ENCODE peak calls at places on chromosomes 6 and 20, in five cellular contexts. C is K562, L is A549, N is HepG2, D is GM12878. Q is an unnamed sample.
A peak's percentile ranks its signal among the peaks of the same experiment; 100 is the strongest.

GRCh38 chr6:145895802-145896201 is 68.4 kb downstream of the SHPRH start:
- DNase-seq in C (no peak), L (no peak), N (no peak), D (no peak), Q (no peak)

GRCh38 chr6:35089935-35090505 is 51.1 kb downstream of the TCP11 start:
- DNase-seq in C (no peak), L (no peak), N (no peak), D (no peak), Q (no peak)

GRCh38 chr20:2005831-2006426 is 12.1 kb upstream of the PDYN start:
- DNase-seq in C (peak; percentile 39), L (peak; percentile 55), N (peak; percentile 78), D (no peak), Q (peak; percentile 91)

GRCh38 chr6:141107562-141108160 is 1025.1 kb upstream of the GJE1 start:
- DNase-seq in C (no peak), L (no peak), N (no peak), D (no peak), Q (no peak)

GRCh38 chr20:17504326-17504897 is 26.8 kb downstream of the BFSP1 start:
- DNase-seq in C (no peak), L (no peak), N (no peak), D (no peak), Q (peak; percentile 30)

GRCh38 chr6:134077301-134077700 is 24.9 kb upstream of the SLC2A12 start:
- DNase-seq in C (peak; percentile 25), L (no peak), N (no peak), D (no peak), Q (no peak)

GRCh38 chr20:63273635-63274380 is 1.2 kb downstream of the ARFGAP1 start:
- DNase-seq in C (peak; percentile 64), L (peak; percentile 38), N (peak; percentile 82), D (no peak), Q (no peak)

GRCh38 chr20:53957421-53958172 is 112.8 kb downstream of the BCAS1 start:
- DNase-seq in C (no peak), L (no peak), N (no peak), D (no peak), Q (peak; percentile 14)

GRCh38 chr20:768426-768978 is at the start of gene SLC52A3:
- DNase-seq in C (peak; percentile 60), L (peak; percentile 79), N (peak; percentile 36), D (no peak), Q (peak; percentile 80)

GRCh38 chr6:99905209-99906106 is 88.6 kb downstream of the MCHR2 start:
- DNase-seq in C (peak; percentile 32), L (peak; percentile 53), N (peak; percentile 46), D (no peak), Q (peak; percentile 80)
- TF ChIP-seq JUNB in C (no peak), L (no peak), N (no peak), D (no peak), Q (no peak)

DNA sequence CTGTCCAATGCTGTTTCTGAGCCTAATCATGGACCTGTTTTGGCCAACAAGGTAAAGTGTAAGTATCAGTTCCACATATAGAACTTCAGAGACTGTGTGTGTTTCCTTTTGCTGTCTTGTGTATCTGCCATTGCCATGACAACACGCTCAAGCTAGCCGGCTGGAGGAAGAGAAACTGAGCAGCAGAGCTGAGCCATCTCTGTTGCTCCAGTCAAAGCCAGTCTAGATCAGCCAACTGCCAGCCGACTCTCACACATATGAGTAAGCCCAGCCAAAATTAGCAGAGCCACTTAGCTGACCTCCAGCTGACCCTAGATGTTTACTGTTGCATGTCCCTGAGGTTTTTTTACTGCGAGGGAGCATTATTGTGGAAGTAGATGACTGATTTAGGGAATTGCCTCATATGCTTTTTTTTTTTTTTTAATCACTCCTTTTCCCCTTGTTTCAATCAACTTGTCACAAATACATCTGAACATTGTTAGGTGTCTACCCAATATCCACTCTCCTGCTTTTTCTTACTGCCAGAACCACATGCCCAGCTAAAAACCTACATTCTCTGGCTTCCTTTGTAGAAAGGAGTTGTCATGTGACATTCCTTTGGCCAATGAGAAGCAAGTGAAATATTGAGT is 304.2 kb upstream of the SUPT3H start:
- DNase-seq in C (no peak), L (peak; percentile 1), N (no peak), D (peak; percentile 95), Q (no peak)
- TF ChIP-seq JUNB in C (no peak), L (no peak), N (no peak), D (peak; percentile 92), Q (no peak)

DNA sequence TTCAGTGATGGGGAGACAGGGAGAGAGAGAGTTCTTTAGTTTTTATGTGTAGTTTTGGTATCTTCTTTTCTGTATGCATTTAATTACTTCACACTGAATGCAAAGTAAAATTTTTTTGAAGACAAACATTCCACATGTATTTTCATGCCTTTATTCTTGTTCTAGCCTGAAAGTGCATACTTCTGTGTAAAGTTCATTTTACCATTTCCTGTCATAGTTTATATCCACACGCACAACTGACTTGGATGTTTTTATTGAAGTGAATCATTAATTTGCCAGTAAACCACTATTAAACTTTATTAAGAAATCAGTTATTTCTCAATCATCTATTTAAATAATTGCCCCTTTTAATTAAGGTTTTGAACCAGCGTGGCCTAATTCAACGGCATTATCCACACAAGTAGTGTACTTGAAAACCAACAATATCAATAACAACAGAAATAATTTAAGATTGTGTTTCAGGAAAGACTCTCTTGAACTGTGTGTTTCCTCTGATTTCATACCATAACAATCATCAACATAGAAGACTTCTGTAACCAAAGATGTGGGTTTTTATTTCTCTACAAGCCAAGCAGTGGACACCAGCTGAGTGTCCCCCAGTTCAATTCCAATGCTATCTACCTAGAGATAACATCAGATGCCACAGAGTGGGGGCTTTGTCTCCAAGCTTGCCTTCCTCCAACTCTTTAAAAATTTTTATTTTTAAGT is 512.7 kb upstream of the JAG1 start:
- DNase-seq in C (no peak), L (no peak), N (no peak), D (no peak), Q (no peak)
- TF ChIP-seq JUNB in C (no peak), L (no peak), N (no peak), D (no peak), Q (no peak)

DNA sequence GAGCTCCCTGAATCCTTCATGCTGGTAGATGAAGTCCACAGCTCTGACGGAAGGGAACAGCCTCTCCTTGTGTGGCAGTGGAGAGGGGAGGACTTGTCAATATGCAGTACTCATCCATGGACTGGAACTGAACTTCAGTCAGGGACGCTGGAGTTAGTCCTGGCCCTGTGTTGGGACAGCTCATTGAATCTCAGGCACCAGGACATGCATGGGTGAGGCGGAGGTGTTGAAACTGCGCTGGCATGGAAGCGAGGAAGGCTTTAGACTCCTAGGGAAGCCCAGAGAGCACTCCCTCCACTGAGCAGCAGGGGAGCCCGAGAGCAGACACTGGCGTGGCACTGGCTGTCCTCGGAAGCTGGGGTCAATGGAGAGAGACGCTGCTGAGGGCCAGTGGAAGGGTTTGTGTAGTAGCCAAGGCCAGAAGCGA is 161.3 kb upstream of the GGTLC1 start:
- DNase-seq in C (peak; percentile 33), L (peak; percentile 27), N (peak; percentile 52), D (no peak), Q (peak; percentile 68)
- TF ChIP-seq JUNB in C (no peak), L (no peak), N (no peak), D (no peak), Q (no peak)

GRCh38 chr6:154958469-154958868 is 36.6 kb upstream of the TIAM2 start:
- DNase-seq in C (no peak), L (no peak), N (no peak), D (no peak), Q (no peak)
- TF ChIP-seq JUNB in C (no peak), L (no peak), N (no peak), D (no peak), Q (no peak)

GRCh38 chr6:18507561-18507960 is 120.4 kb downstream of the RNF144B start:
- DNase-seq in C (no peak), L (no peak), N (no peak), D (no peak), Q (no peak)

GRCh38 chr6:18507018-18507415 is 119.9 kb downstream of the RNF144B start:
- DNase-seq in C (no peak), L (no peak), N (no peak), D (no peak), Q (no peak)

GRCh38 chr6:18513253-18513798 is 126.2 kb downstream of the RNF144B start:
- DNase-seq in C (no peak), L (no peak), N (no peak), D (no peak), Q (no peak)

GRCh38 chr6:18510644-18511033 is 123.5 kb downstream of the RNF144B start:
- DNase-seq in C (no peak), L (no peak), N (no peak), D (no peak), Q (no peak)

GRCh38 chr6:18509871-18510643 is 122.9 kb downstream of the RNF144B start:
- DNase-seq in C (peak; percentile 27), L (no peak), N (no peak), D (no peak), Q (no peak)
- TF ChIP-seq JUNB in C (no peak), L (no peak), N (no peak), D (no peak), Q (no peak)

GRCh38 chr6:63295553-63295952 is 24.2 kb downstream of the LGSN start:
- DNase-seq in C (no peak), L (no peak), N (no peak), D (no peak), Q (peak; percentile 35)

GRCh38 chr6:63305278-63305677 is 14.5 kb downstream of the LGSN start:
- DNase-seq in C (no peak), L (peak; percentile 82), N (no peak), D (no peak), Q (no peak)

DNA sequence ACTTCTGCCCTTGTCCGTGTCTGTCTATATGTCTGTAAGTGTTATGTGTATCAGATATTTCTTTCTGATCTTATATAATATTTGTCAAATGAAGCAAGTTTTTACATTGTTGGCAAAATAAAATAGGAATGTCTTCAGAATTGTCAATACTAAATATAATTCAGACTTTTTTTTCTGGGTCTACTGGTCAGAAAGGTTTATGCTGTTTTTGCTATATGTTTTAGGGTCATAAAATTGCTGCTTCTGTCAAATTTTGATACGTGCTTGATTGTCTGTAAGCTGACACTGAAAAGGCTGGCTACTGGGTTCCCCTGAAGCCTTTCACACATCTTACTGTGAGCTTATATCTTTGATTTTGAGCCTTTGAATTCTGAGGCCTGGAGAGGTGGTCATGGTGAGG is 20.1 kb downstream of the LGSN start:
- DNase-seq in C (no peak), L (no peak), N (no peak), D (no peak), Q (no peak)
- TF ChIP-seq JUNB in C (no peak), L (no peak), N (no peak), D (no peak), Q (no peak)

DNA sequence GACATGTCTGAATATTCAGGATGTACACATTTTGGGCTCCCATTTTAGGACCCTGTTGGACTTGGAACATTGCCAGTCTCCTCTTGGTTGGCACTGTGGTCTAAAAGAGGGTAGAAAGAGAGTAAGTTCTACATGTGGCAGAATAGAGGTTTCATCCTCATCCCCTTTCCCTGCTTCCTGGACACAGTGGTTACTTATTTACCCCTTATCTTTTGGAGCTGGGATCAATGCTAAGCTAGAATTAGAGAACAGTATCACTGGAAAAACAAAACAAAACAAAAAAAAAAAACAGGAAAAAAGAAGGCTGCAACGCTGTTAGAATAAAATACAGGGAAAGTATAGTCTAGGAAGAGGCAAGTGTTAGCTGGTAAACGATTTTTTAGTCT is 790.6 kb downstream of the MAFB start:
- DNase-seq in C (no peak), L (no peak), N (no peak), D (no peak), Q (no peak)
- TF ChIP-seq JUNB in C (no peak), L (no peak), N (no peak), D (no peak), Q (no peak)

Q was measured in GM23338.